ENCODE peak calls at places on chromosomes 4 and X, in five cellular contexts. One of them, this sample, is unnamed. For H3K79me1, the result is how much of the 10 kb centered on the place peaks cover.

GRCh38 chr4:48772568-48772967 is 7.5 kb downstream of the FRYL start:
- DNase-seq in mesenchymal stem cell: no peak
- DNase-seq in IMR-90: no peak
- DNase-seq in neuronal stem cell: no peak
- DNase-seq in H1: no peak
- DNase-seq in this sample: no peak

GRCh38 chr4:110705440-110705782 is 82.5 kb upstream of the PITX2 start:
- DNase-seq in mesenchymal stem cell: no peak
- DNase-seq in IMR-90: no peak
- DNase-seq in neuronal stem cell: no peak
- DNase-seq in H1: no peak
- DNase-seq in this sample: no peak

GRCh38 chrX:133776072-133776471 is 209.3 kb downstream of the GPC3 start:
- DNase-seq in mesenchymal stem cell: no peak
- DNase-seq in IMR-90: no peak
- DNase-seq in neuronal stem cell: no peak
- DNase-seq in H1: peak
- DNase-seq in this sample: peak

GRCh38 chr4:108165601-108166000 is 3.1 kb downstream of the LEF1 start:
- DNase-seq in mesenchymal stem cell: no peak
- DNase-seq in IMR-90: no peak
- DNase-seq in neuronal stem cell: no peak
- DNase-seq in H1: no peak
- DNase-seq in this sample: no peak

GRCh38 chr4:65921180-65921579 is 250.9 kb upstream of the EPHA5 start:
- DNase-seq in mesenchymal stem cell: no peak
- DNase-seq in IMR-90: no peak
- DNase-seq in neuronal stem cell: no peak
- DNase-seq in H1: no peak
- DNase-seq in this sample: no peak

GRCh38 chrX:116499780-116500179 is 37.0 kb upstream of the CT83 start:
- DNase-seq in mesenchymal stem cell: no peak
- DNase-seq in IMR-90: no peak
- DNase-seq in neuronal stem cell: no peak
- DNase-seq in H1: no peak
- DNase-seq in this sample: no peak

GRCh38 chr4:113434247-113434587 is 327.3 kb downstream of the CAMK2D start:
- DNase-seq in mesenchymal stem cell: peak
- DNase-seq in IMR-90: peak
- DNase-seq in neuronal stem cell: no peak
- DNase-seq in H1: no peak
- DNase-seq in this sample: no peak

GRCh38 chr4:181308476-181309170 is 934.6 kb upstream of the TENM3 start:
- DNase-seq in mesenchymal stem cell: no peak
- DNase-seq in IMR-90: no peak
- DNase-seq in neuronal stem cell: no peak
- DNase-seq in H1: no peak
- DNase-seq in this sample: no peak

GRCh38 chr4:115918149-115918548 is 804.7 kb upstream of the NDST4 start:
- DNase-seq in mesenchymal stem cell: no peak
- DNase-seq in IMR-90: no peak
- DNase-seq in neuronal stem cell: no peak
- DNase-seq in H1: no peak
- DNase-seq in this sample: no peak

GRCh38 chr4:152369903-152370296 is 166.0 kb downstream of the FBXW7 start:
- DNase-seq in mesenchymal stem cell: peak
- DNase-seq in IMR-90: peak
- DNase-seq in neuronal stem cell: no peak
- DNase-seq in H1: no peak
- DNase-seq in this sample: no peak

GRCh38 chrX:82370978-82371646 is 1137.0 kb upstream of the POU3F4 start:
- DNase-seq in mesenchymal stem cell: no peak
- DNase-seq in IMR-90: no peak
- DNase-seq in neuronal stem cell: no peak
- DNase-seq in H1: no peak
- DNase-seq in this sample: no peak

GRCh38 chr4:112167790-112168189 is 22.5 kb downstream of the FAM241A start:
- DNase-seq in mesenchymal stem cell: no peak
- DNase-seq in IMR-90: peak
- DNase-seq in neuronal stem cell: no peak
- DNase-seq in H1: no peak
- DNase-seq in this sample: no peak

GRCh38 chr4:174749091-174749490 is 80.0 kb downstream of the GLRA3 start:
- DNase-seq in mesenchymal stem cell: no peak
- DNase-seq in IMR-90: no peak
- DNase-seq in neuronal stem cell: no peak
- DNase-seq in H1: no peak
- DNase-seq in this sample: no peak

GRCh38 chr4:67152976-67153375 is 392.3 kb downstream of the CENPC start:
- DNase-seq in mesenchymal stem cell: no peak
- DNase-seq in IMR-90: no peak
- DNase-seq in neuronal stem cell: no peak
- DNase-seq in H1: no peak
- DNase-seq in this sample: no peak

DNA sequence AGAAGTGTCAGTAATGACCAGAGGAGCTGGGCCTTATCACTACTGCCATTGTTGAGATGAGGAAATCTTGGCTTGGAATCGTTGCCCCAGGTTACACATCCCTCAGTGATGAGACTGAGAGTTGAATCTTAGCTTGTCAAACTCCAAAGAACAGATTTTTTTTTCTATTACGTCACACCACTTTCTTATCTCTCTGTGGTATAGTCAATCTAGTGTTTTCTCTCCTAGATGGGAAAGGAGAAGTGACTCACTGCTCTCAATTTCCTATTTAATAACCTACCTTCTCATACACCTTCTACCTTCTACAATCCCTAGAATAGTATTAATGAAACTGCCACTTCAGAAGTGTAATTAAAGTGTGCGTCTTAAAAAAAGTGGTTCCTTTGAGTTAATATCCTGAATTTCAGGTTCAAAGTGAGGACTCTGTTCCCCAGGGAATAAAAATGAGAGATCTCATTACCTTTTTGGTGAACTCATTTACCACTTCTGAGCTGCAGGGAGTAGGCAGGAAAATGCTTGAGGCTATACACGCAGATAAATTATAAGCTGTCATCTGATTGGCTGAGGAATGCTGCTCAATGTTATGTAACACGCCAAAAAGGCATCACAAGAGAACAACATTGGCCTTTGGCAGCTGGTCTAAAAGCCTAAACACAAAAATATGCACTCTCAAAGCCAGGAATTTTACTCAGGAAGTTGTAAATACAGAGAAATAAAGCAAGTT is 59.3 kb downstream of the MAD2L1 start:
- DNase-seq in mesenchymal stem cell: peak
- DNase-seq in IMR-90: peak
- DNase-seq in neuronal stem cell: no peak
- DNase-seq in H1: no peak
- DNase-seq in this sample: no peak
- H4K91ac ChIP-seq in mesenchymal stem cell: no peak
- H4K91ac ChIP-seq in IMR-90: no peak
- H4K91ac ChIP-seq in neuronal stem cell: no peak
- H4K91ac ChIP-seq in H1: no peak
- H4K91ac ChIP-seq in this sample: no peak

GRCh38 chr4:139085141-139085540 is 69.6 kb downstream of the NOCT start:
- DNase-seq in mesenchymal stem cell: peak
- DNase-seq in IMR-90: peak
- DNase-seq in neuronal stem cell: no peak
- DNase-seq in H1: no peak
- DNase-seq in this sample: no peak

GRCh38 chr4:139083533-139084424 is 68.2 kb downstream of the NOCT start:
- DNase-seq in mesenchymal stem cell: peak
- DNase-seq in IMR-90: peak
- DNase-seq in neuronal stem cell: peak
- DNase-seq in H1: peak
- DNase-seq in this sample: peak

GRCh38 chr4:139078926-139079325 is 63.3 kb downstream of the NOCT start:
- DNase-seq in mesenchymal stem cell: no peak
- DNase-seq in IMR-90: no peak
- DNase-seq in neuronal stem cell: no peak
- DNase-seq in H1: no peak
- DNase-seq in this sample: no peak

GRCh38 chr4:139082750-139083532 is 67.4 kb downstream of the NOCT start:
- DNase-seq in mesenchymal stem cell: peak
- DNase-seq in IMR-90: peak
- DNase-seq in neuronal stem cell: peak
- DNase-seq in H1: peak
- DNase-seq in this sample: peak

GRCh38 chr4:139084425-139085093 is 69.0 kb downstream of the NOCT start:
- DNase-seq in mesenchymal stem cell: no peak
- DNase-seq in IMR-90: no peak
- DNase-seq in neuronal stem cell: no peak
- DNase-seq in H1: no peak
- DNase-seq in this sample: no peak
- H2BK120ac ChIP-seq in mesenchymal stem cell: peak
- H2BK120ac ChIP-seq in IMR-90: no peak
- H2BK120ac ChIP-seq in neuronal stem cell: no peak
- H2BK120ac ChIP-seq in H1: no peak
- H2BK120ac ChIP-seq in this sample: no peak

GRCh38 chr4:25725870-25726269 is 70.2 kb downstream of the SLC34A2 start:
- DNase-seq in mesenchymal stem cell: no peak
- DNase-seq in IMR-90: no peak
- DNase-seq in neuronal stem cell: no peak
- DNase-seq in H1: no peak
- DNase-seq in this sample: no peak

GRCh38 chr4:25722964-25723363 is 67.3 kb downstream of the SLC34A2 start:
- DNase-seq in mesenchymal stem cell: no peak
- DNase-seq in IMR-90: no peak
- DNase-seq in neuronal stem cell: no peak
- DNase-seq in H1: no peak
- DNase-seq in this sample: no peak

GRCh38 chr4:25723409-25723808 is 67.8 kb downstream of the SLC34A2 start:
- DNase-seq in mesenchymal stem cell: no peak
- DNase-seq in IMR-90: peak
- DNase-seq in neuronal stem cell: no peak
- DNase-seq in H1: no peak
- DNase-seq in this sample: no peak

DNA sequence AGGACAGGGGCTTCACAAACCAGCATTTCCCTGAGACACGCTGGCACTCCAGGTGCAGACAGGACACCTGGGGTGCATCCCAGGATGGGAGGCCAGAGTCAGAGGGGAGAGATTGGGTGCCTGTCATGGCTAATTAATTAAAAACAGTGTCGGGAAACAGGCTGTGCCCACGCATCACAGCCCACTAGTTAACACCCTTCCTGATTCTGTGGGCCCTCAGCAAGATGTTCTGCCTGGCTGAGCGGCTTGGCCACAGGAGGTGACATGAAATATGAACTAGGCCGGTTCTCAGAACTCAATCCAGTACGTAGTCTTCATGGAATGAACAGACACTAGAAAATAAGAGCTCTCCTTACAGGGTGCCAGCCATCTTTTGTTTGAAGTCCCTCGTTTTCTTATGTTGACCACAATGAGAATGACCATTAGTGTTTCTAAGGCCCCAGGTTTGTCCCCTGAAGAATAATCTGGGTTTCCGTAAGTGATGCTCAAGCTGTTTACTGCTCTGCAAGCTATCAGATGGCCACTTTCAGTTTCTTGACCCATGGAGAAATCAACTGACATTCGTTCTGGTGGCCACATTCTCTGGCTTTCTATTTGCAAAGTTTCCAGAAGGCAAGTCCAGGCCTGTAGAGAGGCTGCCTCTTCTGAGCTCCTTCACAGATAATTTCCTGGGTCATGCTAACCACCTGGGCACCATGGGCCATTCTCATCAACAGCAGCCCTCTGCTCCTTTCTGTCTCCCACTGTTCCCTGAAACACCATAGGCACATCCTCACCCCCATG is 72.3 kb downstream of the SLC34A2 start:
- DNase-seq in mesenchymal stem cell: no peak
- DNase-seq in IMR-90: no peak
- DNase-seq in neuronal stem cell: no peak
- DNase-seq in H1: no peak
- DNase-seq in this sample: no peak
- H3K79me1 ChIP-seq in mesenchymal stem cell: under half
- H3K79me1 ChIP-seq in IMR-90: under half
- H3K79me1 ChIP-seq in neuronal stem cell: under half
- H3K79me1 ChIP-seq in H1: under half
- H3K79me1 ChIP-seq in this sample: under half

GRCh38 chr4:58669783-58670182 is 1559.6 kb upstream of the IGFBP7 start:
- DNase-seq in mesenchymal stem cell: no peak
- DNase-seq in IMR-90: no peak
- DNase-seq in neuronal stem cell: no peak
- DNase-seq in H1: no peak
- DNase-seq in this sample: no peak
- H4K91ac ChIP-seq in mesenchymal stem cell: no peak
- H4K91ac ChIP-seq in IMR-90: no peak
- H4K91ac ChIP-seq in neuronal stem cell: no peak
- H4K91ac ChIP-seq in H1: no peak
- H4K91ac ChIP-seq in this sample: no peak

This sample was measured in H9.